ENCODE peak calls at places on chromosomes 3 and 15, in four cellular contexts. W is HepG2, L is GM12878, H is K562. C is an unnamed sample.

GRCh38 chr15:89035658-89036057 is 52.6 kb upstream of the ABHD2 start:
- DNase-seq in W (no peak), L (no peak), H (no peak), C (no peak)

GRCh38 chr3:113844622-113845222 is 6.1 kb downstream of the GRAMD1C start:
- DNase-seq in W (peak), L (no peak), H (peak), C (peak)

GRCh38 chr15:41571948-41572347 is 12.9 kb downstream of the TYRO3 start:
- DNase-seq in W (no peak), L (no peak), H (no peak), C (no peak)

GRCh38 chr3:93906245-93906644 is 67.5 kb downstream of the PROS1 start:
- DNase-seq in W (no peak), L (no peak), H (no peak), C (no peak)

GRCh38 chr15:61890106-61890505 is 170.1 kb downstream of the VPS13C start:
- DNase-seq in W (no peak), L (no peak), H (no peak), C (no peak)

GRCh38 chr3:149442845-149443544 is 31.5 kb upstream of the TM4SF4 start:
- DNase-seq in W (no peak), L (peak), H (no peak), C (no peak)

GRCh38 chr15:58065445-58066041 is at the start of gene ALDH1A2:
- DNase-seq in W (no peak), L (no peak), H (peak), C (peak)

GRCh38 chr3:188578579-188579363 is 424.8 kb downstream of the LPP start:
- DNase-seq in W (no peak), L (no peak), H (no peak), C (no peak)

GRCh38 chr15:88834211-88834812 is 31.1 kb downstream of the ACAN start:
- DNase-seq in W (no peak), L (no peak), H (peak), C (peak)

GRCh38 chr15:95296626-95297025 is 1033.9 kb upstream of the NR2F2 start:
- DNase-seq in W (no peak), L (no peak), H (no peak), C (no peak)

GRCh38 chr3:138774529-138775253 is 60.0 kb downstream of the PIK3CB start:
- DNase-seq in W (peak), L (no peak), H (peak), C (no peak)

GRCh38 chr15:32898991-32899613 is 181.3 kb downstream of the GREM1 start:
- DNase-seq in W (no peak), L (no peak), H (no peak), C (peak)

GRCh38 chr3:9915252-9916141 is 1.4 kb upstream of the IL17RC start:
- DNase-seq in W (peak), L (no peak), H (no peak), C (peak)

GRCh38 chr3:131630117-131630516 is 127.3 kb upstream of the MRPL3 start:
- DNase-seq in W (no peak), L (peak), H (no peak), C (no peak)

GRCh38 chr3:88036221-88036620 is 22.6 kb downstream of the CGGBP1 start:
- DNase-seq in W (no peak), L (no peak), H (no peak), C (no peak)

GRCh38 chr3:69505770-69506407 is 120.0 kb upstream of the FRMD4B start:
- DNase-seq in W (no peak), L (no peak), H (no peak), C (no peak)

GRCh38 chr15:31299588-31300207 is 26.9 kb upstream of the KLF13 start:
- DNase-seq in W (no peak), L (no peak), H (no peak), C (no peak)

GRCh38 chr3:194879991-194880939 is 194.6 kb downstream of the FAM43A start:
- DNase-seq in W (no peak), L (no peak), H (no peak), C (no peak)

GRCh38 chr15:64527263-64527984 is 67.0 kb downstream of the ZNF609 start:
- DNase-seq in W (no peak), L (no peak), H (peak), C (no peak)

GRCh38 chr3:169260296-169260695 is 403.2 kb downstream of the MECOM start:
- DNase-seq in W (no peak), L (no peak), H (no peak), C (no peak)

GRCh38 chr3:77254967-77255831 is 215.3 kb downstream of the ROBO2 start:
- DNase-seq in W (peak), L (no peak), H (peak), C (peak)

GRCh38 chr15:88388702-88389101 is 78.5 kb downstream of the MRPL46 start:
- DNase-seq in W (peak), L (no peak), H (no peak), C (peak)

GRCh38 chr15:87841426-87841998 is 415.0 kb downstream of the NTRK3 start:
- DNase-seq in W (no peak), L (no peak), H (no peak), C (no peak)

GRCh38 chr15:88628018-88628673 is 7.0 kb downstream of the AEN start:
- DNase-seq in W (no peak), L (no peak), H (no peak), C (no peak)

GRCh38 chr3:124569761-124570160 is 160.5 kb upstream of the UMPS start:
- DNase-seq in W (no peak), L (no peak), H (no peak), C (no peak)

GRCh38 chr3:66047321-66048050 is 8.8 kb upstream of the MAGI1 start:
- DNase-seq in W (peak), L (no peak), H (no peak), C (no peak)

GRCh38 chr3:13095408-13095861 is 22.2 kb upstream of the IQSEC1 start:
- DNase-seq in W (no peak), L (no peak), H (no peak), C (no peak)

GRCh38 chr3:31100519-31100918 is 206.1 kb upstream of the GADL1 start:
- DNase-seq in W (no peak), L (no peak), H (no peak), C (no peak)

GRCh38 chr15:84961707-84962106 is 19.9 kb upstream of the PDE8A start:
- DNase-seq in W (no peak), L (no peak), H (no peak), C (no peak)

GRCh38 chr3:139353920-139354556 is 10.2 kb downstream of the MRPS22 start:
- DNase-seq in W (peak), L (no peak), H (peak), C (peak)

GRCh38 chr15:78538358-78538757 is 1.9 kb upstream of the PSMA4 start:
- DNase-seq in W (no peak), L (no peak), H (no peak), C (no peak)

GRCh38 chr15:55319537-55320325 is 709 bp downstream of the PIGB start:
- DNase-seq in W (no peak), L (peak), H (peak), C (no peak)

GRCh38 chr3:38634133-38634532 is 15.4 kb downstream of the SCN5A start:
- DNase-seq in W (peak), L (no peak), H (no peak), C (no peak)

GRCh38 chr15:66148187-66148586 is 105.4 kb downstream of the MEGF11 start:
- DNase-seq in W (no peak), L (no peak), H (no peak), C (no peak)

GRCh38 chr3:47342156-47342555 is 38.7 kb upstream of the PTPN23 start:
- DNase-seq in W (no peak), L (no peak), H (no peak), C (no peak)

GRCh38 chr15:83207622-83208356 is at the start of gene HDGFL3:
- DNase-seq in W (no peak), L (no peak), H (peak), C (peak)
- TF ChIP-seq REST in W (no peak), L (no peak), H (no peak), C (no peak)

GRCh38 chr3:186193534-186194450 is 84.9 kb upstream of the ETV5 start:
- DNase-seq in W (no peak), L (no peak), H (no peak), C (peak)
- H3K4me3 ChIP-seq in W (no peak), L (no peak), H (no peak), C (peak)

GRCh38 chr3:146326875-146327543 is 76.1 kb upstream of the PLSCR4 start:
- DNase-seq in W (peak), L (no peak), H (peak), C (peak)
- TF ChIP-seq CREB1 in W (no peak), L (no peak), H (no peak), C (no peak)

GRCh38 chr3:51673181-51673801 is 2.2 kb downstream of the TEX264 start:
- DNase-seq in W (peak), L (no peak), H (no peak), C (no peak)
- TF ChIP-seq REST in W (no peak), L (no peak), H (no peak), C (no peak)

GRCh38 chr3:3177861-3178497 is 1.5 kb downstream of the CRBN start:
- DNase-seq in W (peak), L (no peak), H (peak), C (no peak)
- H3K4me3 ChIP-seq in W (peak), L (peak), H (peak), C (peak)

GRCh38 chr3:4786431-4786830 is 192.8 kb upstream of the BHLHE40 start:
- DNase-seq in W (no peak), L (no peak), H (no peak), C (no peak)
- TF ChIP-seq CREB1 in W (no peak), L (no peak), H (no peak), C (no peak)

DNA sequence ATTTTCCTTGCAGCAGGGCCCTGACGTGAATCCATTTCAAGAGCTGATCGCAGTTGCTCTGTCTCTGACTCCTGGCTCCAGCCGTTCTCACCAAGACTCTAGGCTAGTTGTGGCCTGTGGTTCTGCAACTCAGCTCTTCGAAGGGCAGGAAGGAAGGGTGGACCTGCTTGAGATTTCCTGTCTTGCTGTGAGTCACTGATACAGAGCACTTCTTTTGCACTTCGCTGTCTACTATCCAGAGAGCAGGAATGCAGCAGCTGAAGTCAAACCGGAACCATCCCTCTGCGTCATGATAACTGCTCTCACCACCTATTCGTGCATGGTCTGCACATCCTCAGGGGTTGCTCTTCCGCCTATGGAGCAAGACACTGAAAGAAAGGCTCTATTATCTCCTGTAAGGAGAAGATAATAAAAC is 59.7 kb downstream of the RAP2B start:
- DNase-seq in W (no peak), L (peak), H (peak), C (no peak)
- TF ChIP-seq REST in W (no peak), L (no peak), H (no peak), C (no peak)

GRCh38 chr15:97959738-97960363 is 652 bp upstream of the ARRDC4 start:
- DNase-seq in W (no peak), L (no peak), H (peak), C (no peak)

GRCh38 chr15:97960364-97961066 is at the start of gene ARRDC4:
- DNase-seq in W (peak), L (no peak), H (peak), C (peak)

GRCh38 chr15:97961067-97961954 is 808 bp downstream of the ARRDC4 start:
- DNase-seq in W (peak), L (no peak), H (peak), C (peak)

GRCh38 chr15:97963779-97964178 is 3.3 kb downstream of the ARRDC4 start:
- DNase-seq in W (no peak), L (no peak), H (no peak), C (no peak)

GRCh38 chr15:97962263-97962662 is 1.8 kb downstream of the ARRDC4 start:
- DNase-seq in W (peak), L (no peak), H (no peak), C (no peak)
- H3K4me3 ChIP-seq in W (no peak), L (no peak), H (no peak), C (peak)

GRCh38 chr15:60708684-60709083 is 229.7 kb upstream of the ICE2 start:
- DNase-seq in W (no peak), L (no peak), H (no peak), C (no peak)

GRCh38 chr15:60718661-60719069 is 239.7 kb upstream of the ICE2 start:
- DNase-seq in W (peak), L (no peak), H (no peak), C (no peak)

GRCh38 chr15:60717008-60717407 is 238.1 kb upstream of the ICE2 start:
- DNase-seq in W (no peak), L (no peak), H (no peak), C (no peak)

DNA sequence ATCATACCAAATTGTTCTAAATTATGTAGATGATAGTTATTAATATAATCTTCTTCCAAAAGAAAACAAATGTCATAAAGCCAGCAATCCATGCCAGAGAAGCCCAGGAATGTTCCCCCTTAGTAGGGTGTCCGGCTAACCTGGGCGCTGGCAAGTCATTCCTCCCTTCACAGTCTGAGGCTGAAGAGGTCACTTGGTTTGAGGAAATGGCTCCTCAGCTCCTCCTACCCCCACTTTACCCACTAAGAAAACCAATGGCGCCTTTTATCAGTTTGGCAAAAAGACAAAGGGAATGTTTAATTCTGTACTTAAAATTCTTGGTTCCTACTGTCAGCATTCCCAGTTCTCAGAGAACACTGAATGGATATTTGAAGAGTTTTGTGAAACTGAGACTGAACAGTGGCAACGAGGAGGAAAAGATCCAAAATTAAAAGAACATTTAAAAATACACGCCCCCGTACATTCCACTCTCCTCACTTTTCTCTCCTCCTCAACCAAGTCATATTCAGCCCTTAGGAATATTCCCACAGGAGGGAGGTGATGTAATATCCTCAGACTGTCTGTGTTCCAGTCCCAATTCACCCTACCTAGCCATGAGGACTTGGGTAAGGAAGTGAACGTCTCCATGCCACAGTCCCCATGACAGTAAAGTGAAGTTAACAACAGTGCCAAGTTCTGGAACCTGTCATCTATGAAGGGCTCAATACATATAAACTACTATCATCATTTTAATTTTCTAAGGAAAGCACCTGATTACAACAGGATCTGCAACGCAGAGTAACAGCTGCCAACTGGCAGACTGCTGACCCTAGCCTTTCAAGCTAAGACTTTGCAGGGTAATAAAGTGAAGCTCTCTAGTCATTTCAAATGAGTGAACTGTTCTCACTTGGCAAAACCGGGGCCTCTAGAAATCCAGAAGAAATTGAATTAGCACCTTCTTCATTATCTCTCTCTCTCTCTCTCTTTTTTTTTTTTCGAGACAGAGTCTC is 234.4 kb upstream of the ICE2 start:
- DNase-seq in W (no peak), L (no peak), H (no peak), C (no peak)
- TF ChIP-seq CREB1 in W (no peak), L (no peak), H (no peak), C (no peak)

GRCh38 chr3:174253940-174254339 is 605.2 kb upstream of the NAALADL2 start:
- DNase-seq in W (no peak), L (no peak), H (no peak), C (no peak)

GRCh38 chr3:174247671-174248070 is 611.5 kb upstream of the NAALADL2 start:
- DNase-seq in W (no peak), L (no peak), H (no peak), C (no peak)

GRCh38 chr3:174255454-174255853 is 603.7 kb upstream of the NAALADL2 start:
- DNase-seq in W (no peak), L (no peak), H (no peak), C (no peak)

GRCh38 chr3:174253221-174253620 is 605.9 kb upstream of the NAALADL2 start:
- DNase-seq in W (no peak), L (no peak), H (no peak), C (no peak)

GRCh38 chr3:174251696-174252095 is 607.4 kb upstream of the NAALADL2 start:
- DNase-seq in W (no peak), L (no peak), H (no peak), C (no peak)
- TF ChIP-seq REST in W (no peak), L (no peak), H (no peak), C (no peak)